ENCODE peak calls at places on chromosomes 4 and X, in nine cellular contexts. Q is OCI-LY7; F is CD4-positive, CD25-positive, alpha-beta regulatory T cell; U is tibial nerve; L is lower lobe of right lung; Y is breast epithelium; K is PC-9; N is aorta; Z is Peyer's patch. D is an unnamed sample.

GRCh38 chr4:121696641-121697461 is at the start of gene ANXA5:
- DNase-seq in Q (peak), F (peak), U (peak), L (peak), Y (peak), K (peak), N (peak), Z (peak), D (peak)

GRCh38 chrX:51461053-51462050 is 35.0 kb downstream of the NUDT11 start:
- DNase-seq in Q (peak), F (no peak), U (no peak), L (no peak), Y (no peak), K (no peak), N (no peak), Z (peak), D (no peak)

GRCh38 chrX:13428055-13428786 is 108.4 kb upstream of the ATXN3L start:
- DNase-seq in Q (no peak), F (no peak), U (no peak), L (no peak), Y (no peak), K (peak), N (no peak), Z (no peak), D (no peak)

GRCh38 chr4:54439831-54440243 is 210.7 kb downstream of the PDGFRA start:
- DNase-seq in Q (peak), F (no peak), U (no peak), L (peak), Y (peak), K (no peak), N (no peak), Z (peak), D (no peak)

GRCh38 chrX:20913760-20914159 is 460.5 kb upstream of the CNKSR2 start:
- DNase-seq in Q (no peak), F (no peak), U (no peak), L (no peak), Y (no peak), K (no peak), N (no peak), Z (no peak), D (no peak)

GRCh38 chr4:40990202-40990898 is 224.0 kb downstream of the APBB2 start:
- DNase-seq in Q (no peak), F (no peak), U (no peak), L (no peak), Y (no peak), K (peak), N (no peak), Z (no peak), D (no peak)

GRCh38 chr4:145956288-145956890 is 17.8 kb upstream of the ZNF827 start:
- DNase-seq in Q (peak), F (no peak), U (no peak), L (no peak), Y (no peak), K (no peak), N (no peak), Z (peak), D (no peak)

GRCh38 chr4:1347410-1347864 is 429 bp downstream of the UVSSA start:
- DNase-seq in Q (peak), F (no peak), U (peak), L (peak), Y (peak), K (peak), N (peak), Z (peak), D (no peak)

GRCh38 chr4:66522244-66522643 is 852.0 kb upstream of the EPHA5 start:
- DNase-seq in Q (no peak), F (no peak), U (no peak), L (no peak), Y (no peak), K (no peak), N (no peak), Z (no peak), D (no peak)

GRCh38 chrX:27976284-27976683 is 5.0 kb downstream of the DCAF8L1 start:
- DNase-seq in Q (no peak), F (no peak), U (no peak), L (no peak), Y (no peak), K (no peak), N (no peak), Z (no peak), D (no peak)

GRCh38 chr4:141028024-141028529 is 105.2 kb downstream of the RNF150 start:
- DNase-seq in Q (no peak), F (no peak), U (no peak), L (no peak), Y (no peak), K (no peak), N (no peak), Z (no peak), D (no peak)

GRCh38 chrX:46279214-46279924 is 265.9 kb downstream of the ZNF674 start:
- DNase-seq in Q (no peak), F (no peak), U (no peak), L (no peak), Y (no peak), K (no peak), N (no peak), Z (no peak), D (no peak)

GRCh38 chr4:14701389-14701788 is 300.9 kb upstream of the CPEB2 start:
- DNase-seq in Q (no peak), F (no peak), U (no peak), L (no peak), Y (no peak), K (no peak), N (no peak), Z (no peak), D (no peak)

GRCh38 chrX:44183329-44183728 is 160.1 kb downstream of the EFHC2 start:
- DNase-seq in Q (no peak), F (no peak), U (no peak), L (no peak), Y (no peak), K (peak), N (no peak), Z (no peak), D (no peak)

GRCh38 chr4:20044502-20044911 is 207.2 kb upstream of the SLIT2 start:
- DNase-seq in Q (no peak), F (no peak), U (no peak), L (no peak), Y (no peak), K (no peak), N (no peak), Z (no peak), D (no peak)

GRCh38 chr4:89064848-89065247 is 7.9 kb upstream of the FAM13A start:
- DNase-seq in Q (no peak), F (no peak), U (no peak), L (no peak), Y (no peak), K (no peak), N (no peak), Z (no peak), D (no peak)

GRCh38 chrX:49958727-49959126 is 36.3 kb downstream of the CLCN5 start:
- DNase-seq in Q (no peak), F (no peak), U (no peak), L (no peak), Y (no peak), K (no peak), N (no peak), Z (no peak), D (no peak)

GRCh38 chrX:101602077-101602476 is 15.7 kb downstream of the ARMCX6 start:
- DNase-seq in Q (no peak), F (no peak), U (no peak), L (no peak), Y (no peak), K (no peak), N (no peak), Z (no peak), D (no peak)

GRCh38 chrX:67544281-67544680 is 460 bp downstream of the AR start:
- DNase-seq in Q (no peak), F (no peak), U (no peak), L (peak), Y (no peak), K (no peak), N (peak), Z (no peak), D (no peak)

GRCh38 chr4:122584517-122584916 is 36.3 kb downstream of the IL21 start:
- DNase-seq in Q (no peak), F (no peak), U (no peak), L (no peak), Y (no peak), K (no peak), N (no peak), Z (no peak), D (no peak)

GRCh38 chr4:911871-912490 is 20.1 kb downstream of the GAK start:
- DNase-seq in Q (no peak), F (no peak), U (no peak), L (peak), Y (no peak), K (no peak), N (peak), Z (no peak), D (no peak)

GRCh38 chrX:120357186-120357585 is 4.7 kb upstream of the ATP1B4 start:
- DNase-seq in Q (no peak), F (no peak), U (no peak), L (no peak), Y (no peak), K (no peak), N (no peak), Z (no peak), D (no peak)

GRCh38 chr4:153634737-153635353 is 49.2 kb upstream of the TLR2 start:
- DNase-seq in Q (peak), F (no peak), U (no peak), L (no peak), Y (no peak), K (no peak), N (no peak), Z (no peak), D (no peak)

DNA sequence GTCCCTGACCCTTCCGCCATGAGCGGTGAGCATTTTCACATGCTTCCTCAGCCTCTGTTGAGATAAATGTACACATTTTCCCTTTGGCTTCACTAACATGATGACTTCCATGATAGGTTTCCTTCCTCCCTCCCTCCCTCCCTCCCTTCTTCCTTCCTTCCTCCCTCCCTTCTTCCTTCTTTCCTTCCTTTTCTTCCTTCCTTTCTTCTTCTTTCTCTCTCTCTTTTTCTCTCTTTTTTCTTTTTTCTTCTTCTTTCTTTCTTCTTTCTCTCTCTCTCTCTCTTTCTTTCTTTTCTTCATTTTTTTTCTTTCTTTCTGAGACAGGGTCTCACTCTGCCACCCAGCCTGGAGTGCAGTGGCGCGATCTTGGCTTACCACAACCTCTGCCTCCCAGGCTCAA is 8.9 kb downstream of the HGFAC start:
- DNase-seq in Q (no peak), F (no peak), U (no peak), L (no peak), Y (no peak), K (no peak), N (no peak), Z (no peak), D (no peak)
- H3K27ac ChIP-seq in Q (no peak), F (no peak), U (no peak), L (no peak), Y (no peak), K (no peak), N (no peak), Z (no peak), D (no peak)

DNA sequence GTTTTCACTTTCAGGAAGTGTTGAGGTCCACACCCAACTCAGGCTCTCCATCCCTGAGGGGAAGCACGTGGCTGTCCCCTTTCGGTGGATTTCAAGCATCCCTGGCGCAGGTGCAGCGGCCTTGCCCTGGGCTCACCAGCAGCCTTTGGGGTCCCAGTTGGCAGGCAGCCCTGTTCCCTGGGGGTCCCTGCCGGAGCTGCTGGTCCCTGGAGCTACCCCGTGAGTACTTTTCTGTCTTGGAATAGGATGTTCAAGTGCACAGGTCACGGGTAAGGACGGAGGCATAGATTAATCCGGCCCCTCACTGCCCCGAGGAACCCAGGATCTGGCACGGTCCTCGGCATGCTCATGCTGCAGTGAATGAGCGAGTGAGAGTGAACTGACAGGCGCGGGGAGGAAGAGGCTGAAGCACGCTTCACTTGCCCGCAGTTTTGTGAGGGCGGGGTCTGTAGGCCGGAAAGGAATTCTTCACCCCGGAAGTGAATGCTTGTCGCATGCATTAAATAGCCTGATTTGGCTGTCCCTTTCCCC is 117.2 kb upstream of the FAT1 start:
- DNase-seq in Q (no peak), F (no peak), U (peak), L (no peak), Y (no peak), K (no peak), N (peak), Z (no peak), D (no peak)
- H3K27ac ChIP-seq in Q (no peak), F (no peak), U (peak), L (no peak), Y (peak), K (no peak), N (no peak), Z (peak), D (no peak)

GRCh38 chrX:38856670-38857069 is 55.4 kb downstream of the MID1IP1 start:
- DNase-seq in Q (no peak), F (no peak), U (no peak), L (no peak), Y (no peak), K (no peak), N (no peak), Z (no peak), D (no peak)

GRCh38 chrX:38859602-38860001 is 58.3 kb downstream of the MID1IP1 start:
- DNase-seq in Q (no peak), F (no peak), U (no peak), L (no peak), Y (no peak), K (no peak), N (no peak), Z (no peak), D (no peak)

GRCh38 chrX:38850807-38851533 is 49.7 kb downstream of the MID1IP1 start:
- DNase-seq in Q (no peak), F (no peak), U (no peak), L (no peak), Y (no peak), K (no peak), N (no peak), Z (no peak), D (no peak)

GRCh38 chrX:38857736-38858432 is 56.6 kb downstream of the MID1IP1 start:
- DNase-seq in Q (no peak), F (no peak), U (no peak), L (no peak), Y (no peak), K (no peak), N (no peak), Z (no peak), D (no peak)

GRCh38 chrX:38854305-38854704 is 53.0 kb downstream of the MID1IP1 start:
- DNase-seq in Q (no peak), F (no peak), U (no peak), L (no peak), Y (no peak), K (no peak), N (no peak), Z (no peak), D (no peak)
- H3K27ac ChIP-seq in Q (no peak), F (no peak), U (no peak), L (no peak), Y (no peak), K (no peak), N (no peak), Z (no peak), D (no peak)

GRCh38 chrX:77936299-77936698 is 25.8 kb downstream of the ATP7A start:
- DNase-seq in Q (no peak), F (no peak), U (no peak), L (no peak), Y (no peak), K (no peak), N (no peak), Z (no peak), D (no peak)

GRCh38 chrX:77937291-77937690 is 26.8 kb downstream of the ATP7A start:
- DNase-seq in Q (no peak), F (no peak), U (no peak), L (no peak), Y (no peak), K (peak), N (no peak), Z (no peak), D (no peak)

DNA sequence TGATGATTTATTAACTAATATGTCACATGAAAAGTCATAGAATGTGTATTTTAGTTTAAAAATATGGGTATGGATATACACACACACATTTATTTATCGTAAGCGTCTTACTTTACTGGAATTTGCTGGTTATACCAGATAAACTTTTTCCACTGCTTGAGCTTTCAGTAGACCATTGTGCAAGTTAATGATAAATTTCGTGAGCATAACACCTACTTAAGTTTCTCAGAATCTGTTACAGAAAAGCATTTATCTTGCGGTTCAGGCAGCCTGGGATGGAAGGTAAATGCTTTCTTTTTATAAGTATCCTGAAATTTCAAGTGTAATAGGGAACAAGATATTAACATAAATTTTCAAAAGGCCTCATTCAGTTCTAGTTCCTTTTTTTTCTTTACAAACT is 27.6 kb downstream of the ATP7A start:
- DNase-seq in Q (no peak), F (no peak), U (no peak), L (no peak), Y (no peak), K (no peak), N (no peak), Z (no peak), D (no peak)
- H3K27ac ChIP-seq in Q (no peak), F (no peak), U (no peak), L (no peak), Y (no peak), K (peak), N (no peak), Z (no peak), D (no peak)

DNA sequence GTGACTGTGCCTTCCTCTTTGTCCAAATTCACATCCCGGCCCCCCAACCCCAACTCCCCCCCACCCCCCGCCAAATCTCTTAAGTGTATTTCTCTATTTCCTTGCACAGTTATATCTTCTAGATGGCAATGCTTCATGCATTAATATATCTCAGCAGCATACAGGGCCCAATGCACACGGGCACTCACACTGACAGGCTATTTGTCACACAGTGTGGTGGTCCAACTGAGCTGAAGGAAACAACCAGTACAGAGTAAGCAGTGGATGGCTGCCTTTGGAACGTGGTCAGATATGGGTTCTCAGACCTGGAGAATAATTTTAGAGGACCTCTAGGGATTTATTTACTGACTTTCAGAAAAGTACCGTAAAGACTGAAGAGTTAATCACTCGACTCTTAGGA is 684 bp downstream of the EXOC1 start:
- DNase-seq in Q (peak), F (no peak), U (no peak), L (no peak), Y (no peak), K (no peak), N (no peak), Z (no peak), D (no peak)
- H3K27ac ChIP-seq in Q (no peak), F (peak), U (peak), L (peak), Y (peak), K (no peak), N (no peak), Z (peak), D (peak)

D was measured in effector memory CD4-positive, alpha-beta T cell.